ENCODE peak calls at places on chromosomes 3 and 15, in seven cellular contexts. S is GM03348; C is stimulated activated naive B cell treated with anti-CD40 and anti-IgM and Interleukin-4, amounts not matched to agents 10 μg/mL and 1 μg/mL and 100 μg/mL, for 72 hours; U is stimulated activated CD8-positive, alpha-beta memory T cell treated with anti-CD3 and anti-CD28 coated beads, Interleukin-2, amount 100 ng/mL, for 1 hour; G is stimulated activated CD4-positive, alpha-beta T cell treated with anti-CD3 and anti-CD28 coated beads, TNF-alpha, amount 100 ng/mL, for 4 hours; J is activated T-cell treated with anti-CD3 and anti-CD28 coated beads for 1 hour; O is heart left ventricle. Y is an unnamed sample.

GRCh38 chr15:81897011-81897677 is 148.7 kb downstream of the MEX3B start:
- DNase-seq in J (no peak), G (no peak), S (peak), U (no peak), C (no peak), O (no peak), Y (peak)

GRCh38 chr3:157493627-157494550 is 9.3 kb downstream of the VEPH1 start:
- DNase-seq in U (no peak), S (peak), C (no peak), G (no peak), J (no peak), O (no peak), Y (peak)

GRCh38 chr15:59242649-59243048 is 36.0 kb downstream of the LDHAL6B start:
- DNase-seq in J (no peak), C (no peak), O (no peak), G (no peak), U (no peak), S (no peak), Y (no peak)

GRCh38 chr3:18809640-18810305 is 338.5 kb upstream of the KCNH8 start:
- DNase-seq in G (no peak), U (no peak), S (no peak), J (no peak), C (no peak), O (no peak), Y (no peak)

GRCh38 chr15:23565395-23566069 is at the start of gene MKRN3:
- DNase-seq in O (no peak), J (peak), G (no peak), S (no peak), C (no peak), U (no peak), Y (no peak)

GRCh38 chr3:40308725-40309438 is 625 bp upstream of the EIF1B start:
- DNase-seq in S (no peak), J (no peak), U (no peak), C (no peak), G (no peak), O (no peak), Y (no peak)

GRCh38 chr3:61564405-61565059 is 3.2 kb downstream of the PTPRG start:
- DNase-seq in U (no peak), S (peak), J (no peak), C (no peak), G (no peak), O (peak), Y (peak)

GRCh38 chr3:107684431-107684925 is 161.7 kb downstream of the BBX start:
- DNase-seq in G (no peak), O (no peak), U (no peak), C (no peak), J (no peak), S (no peak), Y (no peak)

GRCh38 chr3:151434151-151434890 is 26.5 kb downstream of the IGSF10 start:
- DNase-seq in C (no peak), S (peak), J (no peak), U (no peak), O (no peak), G (no peak), Y (peak)

GRCh38 chr15:25092661-25093060 is 137.9 kb downstream of the SNRPN start:
- DNase-seq in U (no peak), J (no peak), S (no peak), C (no peak), O (no peak), G (no peak), Y (no peak)

GRCh38 chr3:52435246-52436101 is 9.4 kb downstream of the SEMA3G start:
- DNase-seq in J (no peak), U (no peak), S (no peak), G (no peak), O (peak), C (no peak), Y (no peak)

GRCh38 chr15:80512729-80513670 is 108.8 kb downstream of the ARNT2 start:
- DNase-seq in S (no peak), U (no peak), C (no peak), O (no peak), J (no peak), G (no peak), Y (peak)

GRCh38 chr15:31473384-31474058 is 146.9 kb downstream of the KLF13 start:
- DNase-seq in J (no peak), G (no peak), S (no peak), C (no peak), O (no peak), U (no peak), Y (no peak)

GRCh38 chr15:101496198-101496986 is 6.9 kb upstream of the PCSK6 start:
- DNase-seq in G (no peak), C (no peak), U (no peak), J (no peak), O (no peak), S (no peak), Y (no peak)

GRCh38 chr3:32569540-32570425 is 875 bp downstream of the DYNC1LI1 start:
- DNase-seq in O (peak), G (peak), S (peak), J (peak), C (peak), U (no peak), Y (peak)

GRCh38 chr3:125128861-125129501 is 73.2 kb upstream of the HEG1 start:
- DNase-seq in C (no peak), G (no peak), U (no peak), S (peak), O (no peak), J (no peak), Y (no peak)

GRCh38 chr3:121481116-121481895 is 64.5 kb downstream of the POLQ start:
- DNase-seq in S (no peak), U (no peak), C (no peak), O (no peak), J (no peak), G (no peak), Y (no peak)

GRCh38 chr15:63979227-63979793 is 67.0 kb downstream of the DAPK2 start:
- DNase-seq in J (no peak), O (no peak), S (no peak), U (no peak), C (no peak), G (no peak), Y (no peak)

GRCh38 chr15:88440021-88440420 is 27.2 kb downstream of the MRPL46 start:
- DNase-seq in S (peak), U (no peak), G (no peak), J (no peak), O (no peak), C (no peak), Y (peak)

GRCh38 chr3:15221574-15222217 is 15.7 kb downstream of the CAPN7 start:
- DNase-seq in C (no peak), S (no peak), J (no peak), O (no peak), U (no peak), G (no peak), Y (no peak)

GRCh38 chr3:158845748-158846350 is 44.0 kb downstream of the MFSD1 start:
- DNase-seq in C (no peak), U (no peak), O (no peak), G (no peak), S (peak), J (peak), Y (peak)

GRCh38 chr15:100833432-100834389 is 45.9 kb upstream of the ALDH1A3 start:
- DNase-seq in C (no peak), U (no peak), G (no peak), S (no peak), J (no peak), O (no peak), Y (no peak)

GRCh38 chr3:117600112-117600511 is 890.5 kb downstream of the TUSC7 start:
- DNase-seq in J (no peak), G (no peak), C (no peak), O (no peak), S (no peak), U (no peak), Y (no peak)

GRCh38 chr3:37494206-37494605 is 319.8 kb upstream of the LRRFIP2 start:
- DNase-seq in G (no peak), C (no peak), U (no peak), J (no peak), O (peak), S (peak), Y (no peak)

GRCh38 chr3:112333002-112333385 is at the start of gene CD200:
- DNase-seq in J (peak), G (peak), U (no peak), O (peak), C (peak), S (peak), Y (peak)

GRCh38 chr3:66001626-66002025 is 37.1 kb downstream of the MAGI1 start:
- DNase-seq in U (no peak), C (no peak), S (no peak), G (no peak), J (no peak), O (no peak), Y (no peak)

GRCh38 chr3:64104691-64105101 is 81.4 kb upstream of the PSMD6 start:
- DNase-seq in C (no peak), J (no peak), S (no peak), O (no peak), G (no peak), U (no peak), Y (no peak)

GRCh38 chr15:90596943-90597342 is 67.2 kb downstream of the CRTC3 start:
- DNase-seq in C (no peak), O (peak), J (no peak), U (no peak), G (no peak), S (no peak), Y (no peak)

GRCh38 chr3:125033616-125034015 is 22.2 kb downstream of the HEG1 start:
- DNase-seq in J (no peak), C (no peak), G (no peak), O (no peak), S (no peak), U (no peak), Y (no peak)

Y was measured in ACHN.